ENCODE peak calls at places on chromosomes 5 and 9, in four cellular contexts. Q is sigmoid colon, B is SK-N-SH, T is GM12892. Z is an unnamed sample.

GRCh38 chr5:180519098-180519497 is 24.9 kb downstream of the CNOT6 start:
- DNase-seq in Q (no peak), T (no peak), B (no peak), Z (no peak)

GRCh38 chr9:95024097-95024671 is 293.3 kb downstream of the FANCC start:
- DNase-seq in T (no peak), Q (no peak), B (no peak), Z (no peak)

GRCh38 chr5:81235287-81236072 is 2.4 kb downstream of the CKMT2 start:
- DNase-seq in T (no peak), B (no peak), Q (no peak), Z (no peak)

GRCh38 chr9:18438300-18438925 is 35.5 kb upstream of the ADAMTSL1 start:
- DNase-seq in T (no peak), B (peak; percentile 65), Q (peak; percentile 77), Z (no peak)

GRCh38 chr5:67021522-67022316 is 174.9 kb downstream of the CD180 start:
- DNase-seq in T (no peak), Q (no peak), B (no peak), Z (no peak)

GRCh38 chr5:120457839-120458507 is 6.1 kb upstream of the PRR16 start:
- DNase-seq in Q (peak; percentile 86), B (no peak), T (no peak), Z (peak; percentile 81)

GRCh38 chr5:139699352-139699751 is 51.2 kb downstream of the CXXC5 start:
- DNase-seq in Q (peak; percentile 59), T (no peak), B (no peak), Z (no peak)

GRCh38 chr9:33304367-33304766 is 14.1 kb downstream of the NFX1 start:
- DNase-seq in B (no peak), T (no peak), Q (no peak), Z (no peak)

GRCh38 chr9:34253460-34253837 is 74.6 kb downstream of the UBAP1 start:
- DNase-seq in Q (peak; percentile 77), T (no peak), B (no peak), Z (no peak)

GRCh38 chr9:27005491-27005890 is at the start of gene LRRC19:
- DNase-seq in T (no peak), Q (no peak), B (no peak), Z (no peak)

GRCh38 chr5:68086857-68087256 is 128.7 kb upstream of the PIK3R1 start:
- DNase-seq in Q (peak; percentile 75), T (no peak), B (no peak), Z (peak; percentile 24)

GRCh38 chr5:118060833-118061232 is 927.5 kb downstream of the DTWD2 start:
- DNase-seq in Q (no peak), T (no peak), B (no peak), Z (no peak)

GRCh38 chr5:135306557-135306956 is 92.5 kb downstream of the MACROH2A1 start:
- DNase-seq in B (no peak), T (no peak), Q (no peak), Z (no peak)

GRCh38 chr9:112867275-112867991 is 23.2 kb downstream of the SLC46A2 start:
- DNase-seq in Q (no peak), B (no peak), T (no peak), Z (peak; percentile 31)

GRCh38 chr5:80076131-80077101 is 41.3 kb downstream of the THBS4 start:
- DNase-seq in Q (no peak), T (no peak), B (peak; percentile 39), Z (no peak)

GRCh38 chr5:176609724-176610429 is at the start of gene GPRIN1:
- DNase-seq in T (peak; percentile 93), Q (no peak), B (peak; percentile 98), Z (peak; percentile 44)

GRCh38 chr9:107989544-107989943 is 500.0 kb upstream of the KLF4 start:
- DNase-seq in T (no peak), B (no peak), Q (peak; percentile 68), Z (no peak)
- TF ChIP-seq POLR2AphosphoS5 in T (no peak), B (no peak), Q (no peak), Z (peak; percentile 62)

GRCh38 chr9:134233022-134233421 is 68.7 kb upstream of the RNU6ATAC start:
- DNase-seq in T (no peak), Q (no peak), B (no peak), Z (no peak)
- TF ChIP-seq POLR2AphosphoS5 in T (no peak), Q (no peak), B (no peak), Z (no peak)

GRCh38 chr9:111658943-111659342 is 2.5 kb upstream of the GNG10 start:
- DNase-seq in T (no peak), B (no peak), Q (no peak), Z (peak; percentile 30)

GRCh38 chr9:111661802-111662491 is 542 bp downstream of the GNG10 start:
- DNase-seq in Q (peak; percentile 65), T (peak; percentile 37), B (peak; percentile 87), Z (peak; percentile 28)

GRCh38 chr9:111659706-111660105 is 1.7 kb upstream of the GNG10 start:
- DNase-seq in Q (no peak), B (no peak), T (no peak), Z (no peak)

GRCh38 chr9:111662851-111663823 is 1.7 kb downstream of the GNG10 start:
- DNase-seq in Q (no peak), T (no peak), B (no peak), Z (no peak)

GRCh38 chr9:111661150-111661801 is at the start of gene GNG10:
- DNase-seq in Q (peak; percentile 74), B (peak; percentile 97), T (peak; percentile 87), Z (peak; percentile 65)
- TF ChIP-seq POLR2AphosphoS5 in Q (peak; percentile 43), B (peak; percentile 55), T (no peak), Z (peak; percentile 15)

GRCh38 chr9:127926961-127927456 is 3.6 kb downstream of the PIP5KL1 start:
- DNase-seq in Q (no peak), B (no peak), T (no peak), Z (no peak)
- TF ChIP-seq POLR2AphosphoS5 in Q (no peak), B (no peak), T (no peak), Z (no peak)

DNA sequence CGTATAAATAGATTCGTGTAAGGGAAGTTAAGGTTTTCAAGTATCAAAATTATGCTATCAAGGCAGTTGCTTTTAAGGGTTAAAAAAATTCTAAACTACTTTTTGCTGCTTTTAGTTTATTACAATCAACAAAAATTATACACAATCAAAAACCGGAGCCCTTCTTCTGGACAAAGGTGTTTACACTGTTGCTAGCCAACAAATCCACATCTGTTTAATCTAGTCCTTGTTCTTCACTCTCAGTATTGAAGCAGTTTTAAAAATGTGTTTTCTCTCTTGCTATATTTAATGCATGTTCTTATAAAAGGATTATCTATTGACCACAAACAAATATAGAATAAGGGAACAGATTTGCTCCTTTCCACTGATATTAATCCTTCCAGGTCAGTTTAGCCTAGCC is 2.5 kb downstream of the FEM1C start:
- DNase-seq in Q (no peak), T (no peak), B (no peak), Z (no peak)
- TF ChIP-seq POLR2AphosphoS5 in Q (no peak), T (no peak), B (no peak), Z (no peak)

GRCh38 chr9:117191504-117192375 is 223.1 kb downstream of the ASTN2 start:
- DNase-seq in T (no peak), Q (no peak), B (no peak), Z (no peak)
- TF ChIP-seq POLR2AphosphoS5 in T (no peak), Q (no peak), B (no peak), Z (no peak)